ENCODE peak calls at places on chromosomes 7 and 10, in eight cellular contexts. One of them, this sample, is unnamed.

GRCh38 chr10:5896208-5896607 is 6.2 kb downstream of the FBH1 start:
- DNase-seq in HL-60: no peak
- DNase-seq in foreskin fibroblast: no peak
- DNase-seq in cardiac fibroblast: no peak
- DNase-seq in suprapubic skin: no peak
- DNase-seq in fibroblast of lung: no peak
- DNase-seq in lower lobe of right lung: no peak
- DNase-seq in PC-3: no peak
- DNase-seq in this sample: no peak

GRCh38 chr10:116704926-116705325 is 37.4 kb downstream of the HSPA12A start:
- DNase-seq in HL-60: no peak
- DNase-seq in foreskin fibroblast: no peak
- DNase-seq in cardiac fibroblast: no peak
- DNase-seq in suprapubic skin: no peak
- DNase-seq in fibroblast of lung: no peak
- DNase-seq in lower lobe of right lung: no peak
- DNase-seq in PC-3: no peak
- DNase-seq in this sample: no peak

GRCh38 chr10:24793648-24794379 is 70.1 kb upstream of the ARHGAP21 start:
- DNase-seq in HL-60: no peak
- DNase-seq in foreskin fibroblast: peak
- DNase-seq in cardiac fibroblast: peak
- DNase-seq in suprapubic skin: no peak
- DNase-seq in fibroblast of lung: peak
- DNase-seq in lower lobe of right lung: no peak
- DNase-seq in PC-3: no peak
- DNase-seq in this sample: peak

GRCh38 chr7:88635149-88635548 is 124.4 kb upstream of the ZNF804B start:
- DNase-seq in HL-60: no peak
- DNase-seq in foreskin fibroblast: no peak
- DNase-seq in cardiac fibroblast: no peak
- DNase-seq in suprapubic skin: no peak
- DNase-seq in fibroblast of lung: no peak
- DNase-seq in lower lobe of right lung: no peak
- DNase-seq in PC-3: no peak
- DNase-seq in this sample: no peak

GRCh38 chr7:71313562-71313961 is 181.6 kb downstream of the GALNT17 start:
- DNase-seq in HL-60: no peak
- DNase-seq in foreskin fibroblast: no peak
- DNase-seq in cardiac fibroblast: no peak
- DNase-seq in suprapubic skin: no peak
- DNase-seq in fibroblast of lung: no peak
- DNase-seq in lower lobe of right lung: no peak
- DNase-seq in PC-3: no peak
- DNase-seq in this sample: no peak

GRCh38 chr7:88546808-88547207 is 212.7 kb upstream of the ZNF804B start:
- DNase-seq in HL-60: peak
- DNase-seq in foreskin fibroblast: peak
- DNase-seq in cardiac fibroblast: peak
- DNase-seq in suprapubic skin: no peak
- DNase-seq in fibroblast of lung: peak
- DNase-seq in lower lobe of right lung: no peak
- DNase-seq in PC-3: peak
- DNase-seq in this sample: peak

GRCh38 chr10:78203915-78204818 is 170.5 kb downstream of the RPS24 start:
- DNase-seq in HL-60: peak
- DNase-seq in foreskin fibroblast: no peak
- DNase-seq in cardiac fibroblast: peak
- DNase-seq in suprapubic skin: no peak
- DNase-seq in fibroblast of lung: no peak
- DNase-seq in lower lobe of right lung: peak
- DNase-seq in PC-3: no peak
- DNase-seq in this sample: no peak

GRCh38 chr10:14429043-14429713 is 98.5 kb upstream of the FRMD4A start:
- DNase-seq in HL-60: no peak
- DNase-seq in foreskin fibroblast: no peak
- DNase-seq in cardiac fibroblast: no peak
- DNase-seq in suprapubic skin: no peak
- DNase-seq in fibroblast of lung: no peak
- DNase-seq in lower lobe of right lung: no peak
- DNase-seq in PC-3: no peak
- DNase-seq in this sample: no peak

GRCh38 chr10:76333331-76333730 is 901.9 kb downstream of the LRMDA start:
- DNase-seq in HL-60: no peak
- DNase-seq in foreskin fibroblast: no peak
- DNase-seq in cardiac fibroblast: no peak
- DNase-seq in suprapubic skin: no peak
- DNase-seq in fibroblast of lung: no peak
- DNase-seq in lower lobe of right lung: no peak
- DNase-seq in PC-3: no peak
- DNase-seq in this sample: no peak

GRCh38 chr7:30412810-30413504 is 65.6 kb downstream of the NOD1 start:
- DNase-seq in HL-60: no peak
- DNase-seq in foreskin fibroblast: peak
- DNase-seq in cardiac fibroblast: peak
- DNase-seq in suprapubic skin: no peak
- DNase-seq in fibroblast of lung: peak
- DNase-seq in lower lobe of right lung: no peak
- DNase-seq in PC-3: peak
- DNase-seq in this sample: peak

GRCh38 chr10:124332426-124332825 is 86.3 kb downstream of the OAT start:
- DNase-seq in HL-60: no peak
- DNase-seq in foreskin fibroblast: peak
- DNase-seq in cardiac fibroblast: no peak
- DNase-seq in suprapubic skin: no peak
- DNase-seq in fibroblast of lung: peak
- DNase-seq in lower lobe of right lung: no peak
- DNase-seq in PC-3: no peak
- DNase-seq in this sample: no peak

GRCh38 chr10:28087675-28088351 is 88.9 kb upstream of the ODAD2 start:
- DNase-seq in HL-60: peak
- DNase-seq in foreskin fibroblast: peak
- DNase-seq in cardiac fibroblast: peak
- DNase-seq in suprapubic skin: no peak
- DNase-seq in fibroblast of lung: peak
- DNase-seq in lower lobe of right lung: no peak
- DNase-seq in PC-3: peak
- DNase-seq in this sample: peak

GRCh38 chr10:3057946-3058345 is 9.4 kb upstream of the PFKP start:
- DNase-seq in HL-60: no peak
- DNase-seq in foreskin fibroblast: no peak
- DNase-seq in cardiac fibroblast: no peak
- DNase-seq in suprapubic skin: no peak
- DNase-seq in fibroblast of lung: no peak
- DNase-seq in lower lobe of right lung: no peak
- DNase-seq in PC-3: no peak
- DNase-seq in this sample: no peak

GRCh38 chr10:70603439-70603778 is 868 bp upstream of the PRF1 start:
- DNase-seq in HL-60: no peak
- DNase-seq in foreskin fibroblast: no peak
- DNase-seq in cardiac fibroblast: no peak
- DNase-seq in suprapubic skin: no peak
- DNase-seq in fibroblast of lung: no peak
- DNase-seq in lower lobe of right lung: no peak
- DNase-seq in PC-3: no peak
- DNase-seq in this sample: no peak

GRCh38 chr7:98075801-98076200 is 30.9 kb upstream of the LMTK2 start:
- DNase-seq in HL-60: no peak
- DNase-seq in foreskin fibroblast: no peak
- DNase-seq in cardiac fibroblast: no peak
- DNase-seq in suprapubic skin: peak
- DNase-seq in fibroblast of lung: no peak
- DNase-seq in lower lobe of right lung: no peak
- DNase-seq in PC-3: no peak
- DNase-seq in this sample: no peak

GRCh38 chr10:63798599-63799498 is 277.6 kb downstream of the REEP3 start:
- DNase-seq in HL-60: no peak
- DNase-seq in foreskin fibroblast: peak
- DNase-seq in cardiac fibroblast: peak
- DNase-seq in suprapubic skin: peak
- DNase-seq in fibroblast of lung: peak
- DNase-seq in lower lobe of right lung: peak
- DNase-seq in PC-3: peak
- DNase-seq in this sample: peak

GRCh38 chr7:76383089-76383944 is 24.5 kb upstream of the YWHAG start:
- DNase-seq in HL-60: no peak
- DNase-seq in foreskin fibroblast: no peak
- DNase-seq in cardiac fibroblast: peak
- DNase-seq in suprapubic skin: no peak
- DNase-seq in fibroblast of lung: peak
- DNase-seq in lower lobe of right lung: no peak
- DNase-seq in PC-3: no peak
- DNase-seq in this sample: peak

GRCh38 chr7:76377186-76377918 is 18.6 kb upstream of the YWHAG start:
- DNase-seq in HL-60: no peak
- DNase-seq in foreskin fibroblast: peak
- DNase-seq in cardiac fibroblast: no peak
- DNase-seq in suprapubic skin: no peak
- DNase-seq in fibroblast of lung: no peak
- DNase-seq in lower lobe of right lung: no peak
- DNase-seq in PC-3: no peak
- DNase-seq in this sample: no peak

GRCh38 chr7:76381814-76382213 is 23.0 kb upstream of the YWHAG start:
- DNase-seq in HL-60: no peak
- DNase-seq in foreskin fibroblast: peak
- DNase-seq in cardiac fibroblast: no peak
- DNase-seq in suprapubic skin: no peak
- DNase-seq in fibroblast of lung: no peak
- DNase-seq in lower lobe of right lung: no peak
- DNase-seq in PC-3: no peak
- DNase-seq in this sample: no peak

GRCh38 chr7:76375251-76375650 is 16.5 kb upstream of the YWHAG start:
- DNase-seq in HL-60: no peak
- DNase-seq in foreskin fibroblast: no peak
- DNase-seq in cardiac fibroblast: no peak
- DNase-seq in suprapubic skin: no peak
- DNase-seq in fibroblast of lung: no peak
- DNase-seq in lower lobe of right lung: no peak
- DNase-seq in PC-3: no peak
- DNase-seq in this sample: no peak

DNA sequence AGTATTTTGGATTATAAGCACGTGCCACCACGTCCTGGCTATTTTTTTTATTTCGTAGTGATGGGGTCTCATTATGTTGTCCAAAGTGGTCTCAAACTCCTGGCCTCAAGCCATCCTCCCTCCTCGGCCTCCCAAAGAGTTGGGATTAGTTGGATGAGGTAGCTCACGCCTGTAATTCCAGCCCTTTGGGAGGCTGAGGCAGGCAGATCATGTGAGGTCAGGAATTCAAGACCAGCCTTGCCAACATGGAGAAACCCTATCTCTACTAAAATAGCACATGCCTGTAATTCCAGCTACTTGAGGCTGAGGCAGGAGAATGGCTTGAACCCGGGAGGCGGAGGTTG is 21.8 kb upstream of the YWHAG start:
- DNase-seq in HL-60: no peak
- DNase-seq in foreskin fibroblast: no peak
- DNase-seq in cardiac fibroblast: peak
- DNase-seq in suprapubic skin: no peak
- DNase-seq in fibroblast of lung: no peak
- DNase-seq in lower lobe of right lung: no peak
- DNase-seq in PC-3: no peak
- DNase-seq in this sample: no peak
- H3K4me3 ChIP-seq in HL-60: no peak
- H3K4me3 ChIP-seq in foreskin fibroblast: peak
- H3K4me3 ChIP-seq in cardiac fibroblast: no peak
- H3K4me3 ChIP-seq in suprapubic skin: peak
- H3K4me3 ChIP-seq in fibroblast of lung: no peak
- H3K4me3 ChIP-seq in lower lobe of right lung: peak
- H3K4me3 ChIP-seq in PC-3: no peak
- H3K4me3 ChIP-seq in this sample: no peak

DNA sequence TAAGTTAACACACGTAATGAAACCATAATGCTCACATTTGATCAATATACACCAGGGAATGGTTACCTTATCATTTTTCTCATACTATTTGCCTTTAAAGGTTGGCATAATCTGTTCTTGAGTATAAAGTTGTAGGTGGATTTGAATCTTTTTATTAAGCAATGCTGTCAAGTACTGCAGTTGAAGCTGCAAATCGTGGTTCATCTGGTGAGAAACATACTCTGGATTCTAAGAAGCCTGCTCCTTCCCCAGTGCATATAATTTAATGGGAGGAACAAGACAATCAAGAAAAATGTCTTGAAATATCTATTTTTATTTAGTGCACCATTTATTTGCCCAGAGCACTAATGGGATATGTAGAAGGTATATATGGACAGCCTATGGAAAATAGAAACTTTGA is 68.7 kb upstream of the DLX6 start:
- DNase-seq in HL-60: no peak
- DNase-seq in foreskin fibroblast: no peak
- DNase-seq in cardiac fibroblast: no peak
- DNase-seq in suprapubic skin: no peak
- DNase-seq in fibroblast of lung: no peak
- DNase-seq in lower lobe of right lung: no peak
- DNase-seq in PC-3: no peak
- DNase-seq in this sample: no peak
- TF ChIP-seq CTCF in HL-60: no peak
- TF ChIP-seq CTCF in foreskin fibroblast: no peak
- TF ChIP-seq CTCF in cardiac fibroblast: no peak
- TF ChIP-seq CTCF in suprapubic skin: no peak
- TF ChIP-seq CTCF in fibroblast of lung: no peak
- TF ChIP-seq CTCF in lower lobe of right lung: no peak
- TF ChIP-seq CTCF in PC-3: no peak
- TF ChIP-seq CTCF in this sample: no peak

DNA sequence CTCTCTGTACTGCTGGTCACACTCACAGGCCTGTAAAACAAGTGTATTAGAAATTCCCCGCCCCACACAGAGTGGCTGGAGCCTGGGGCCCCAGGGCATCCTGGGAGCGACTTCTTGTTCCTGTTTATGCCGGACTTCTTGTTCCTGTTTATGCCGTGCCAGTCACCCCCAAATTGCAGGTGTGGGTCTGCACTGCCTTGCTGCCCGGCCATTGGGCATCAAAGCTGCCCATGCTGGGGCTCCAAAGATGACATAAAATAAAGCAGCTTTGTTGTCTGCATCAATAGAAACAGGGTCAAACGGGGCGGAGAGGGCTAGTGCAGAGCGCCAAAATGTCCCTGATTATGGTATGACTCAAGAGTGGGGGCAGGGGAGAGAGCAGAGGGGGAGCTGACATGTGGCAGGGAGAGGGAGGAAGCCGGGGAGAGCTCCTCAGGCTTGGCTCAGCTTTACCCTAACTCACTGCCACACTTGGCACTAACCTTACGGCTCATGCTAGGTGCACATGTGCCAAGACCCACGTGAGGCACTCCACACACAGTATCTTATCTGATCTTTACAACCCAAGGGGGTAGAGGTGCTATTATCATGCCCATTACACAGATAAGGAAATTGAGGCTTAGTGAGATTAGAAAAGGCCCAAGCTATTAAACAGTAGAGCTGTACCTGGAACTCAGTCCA is 98.4 kb downstream of the PIP4K2A start:
- DNase-seq in HL-60: peak
- DNase-seq in foreskin fibroblast: peak
- DNase-seq in cardiac fibroblast: peak
- DNase-seq in suprapubic skin: no peak
- DNase-seq in fibroblast of lung: peak
- DNase-seq in lower lobe of right lung: peak
- DNase-seq in PC-3: peak
- DNase-seq in this sample: no peak
- H3K4me3 ChIP-seq in HL-60: peak
- H3K4me3 ChIP-seq in foreskin fibroblast: no peak
- H3K4me3 ChIP-seq in cardiac fibroblast: no peak
- H3K4me3 ChIP-seq in suprapubic skin: no peak
- H3K4me3 ChIP-seq in fibroblast of lung: no peak
- H3K4me3 ChIP-seq in lower lobe of right lung: peak
- H3K4me3 ChIP-seq in PC-3: peak
- H3K4me3 ChIP-seq in this sample: no peak

GRCh38 chr7:131383417-131383816 is 55.7 kb downstream of the MKLN1 start:
- DNase-seq in HL-60: no peak
- DNase-seq in foreskin fibroblast: no peak
- DNase-seq in cardiac fibroblast: peak
- DNase-seq in suprapubic skin: no peak
- DNase-seq in fibroblast of lung: peak
- DNase-seq in lower lobe of right lung: no peak
- DNase-seq in PC-3: no peak
- DNase-seq in this sample: no peak
- TF ChIP-seq CTCF in HL-60: no peak
- TF ChIP-seq CTCF in foreskin fibroblast: no peak
- TF ChIP-seq CTCF in cardiac fibroblast: no peak
- TF ChIP-seq CTCF in suprapubic skin: no peak
- TF ChIP-seq CTCF in fibroblast of lung: no peak
- TF ChIP-seq CTCF in lower lobe of right lung: no peak
- TF ChIP-seq CTCF in PC-3: no peak
- TF ChIP-seq CTCF in this sample: no peak

This sample was measured in epithelial cell of esophagus.